ENCODE peak calls at places on chromosomes 3 and 15, in seven cellular contexts. One of them, this sample, is unnamed.

GRCh38 chr3:84965141-84965540 is 6.4 kb downstream of the CADM2 start:
- DNase-seq in fibroblast of the aortic adventitia: no peak
- DNase-seq in left ventricle myocardium inferior: no peak
- DNase-seq in cardiac muscle cell: peak; percentile 0
- DNase-seq in fibroblast of lung: no peak
- DNase-seq in astrocyte: no peak
- DNase-seq in fibroblast of pulmonary artery: peak; percentile 0
- DNase-seq in this sample: peak; percentile 89

GRCh38 chr15:40595773-40596172 is 1.7 kb downstream of the KNL1 start:
- DNase-seq in cardiac muscle cell: peak; percentile 1
- DNase-seq in fibroblast of lung: no peak
- DNase-seq in fibroblast of pulmonary artery: no peak
- DNase-seq in left ventricle myocardium inferior: no peak
- DNase-seq in astrocyte: no peak
- DNase-seq in fibroblast of the aortic adventitia: no peak
- DNase-seq in this sample: peak; percentile 2

GRCh38 chr3:177928156-177928555 is 608.1 kb upstream of the KCNMB2 start:
- DNase-seq in fibroblast of lung: peak; percentile 82
- DNase-seq in astrocyte: peak; percentile 72
- DNase-seq in cardiac muscle cell: no peak
- DNase-seq in fibroblast of pulmonary artery: peak; percentile 48
- DNase-seq in left ventricle myocardium inferior: no peak
- DNase-seq in fibroblast of the aortic adventitia: peak; percentile 90
- DNase-seq in this sample: peak; percentile 48

GRCh38 chr15:66761723-66762595 is 59.9 kb downstream of the SMAD6 start:
- DNase-seq in fibroblast of the aortic adventitia: peak; percentile 63
- DNase-seq in cardiac muscle cell: peak; percentile 57
- DNase-seq in astrocyte: peak; percentile 45
- DNase-seq in fibroblast of pulmonary artery: peak; percentile 50
- DNase-seq in fibroblast of lung: no peak
- DNase-seq in left ventricle myocardium inferior: peak; percentile 8
- DNase-seq in this sample: peak; percentile 58

GRCh38 chr3:48662753-48663488 is at the start of gene CELSR3:
- DNase-seq in fibroblast of lung: peak; percentile 94
- DNase-seq in left ventricle myocardium inferior: peak; percentile 33
- DNase-seq in fibroblast of the aortic adventitia: peak; percentile 92
- DNase-seq in cardiac muscle cell: peak; percentile 96
- DNase-seq in astrocyte: peak; percentile 84
- DNase-seq in fibroblast of pulmonary artery: peak; percentile 92
- DNase-seq in this sample: peak; percentile 95

GRCh38 chr3:27720899-27721716 is 1.0 kb downstream of the EOMES start:
- DNase-seq in left ventricle myocardium inferior: no peak
- DNase-seq in astrocyte: no peak
- DNase-seq in fibroblast of lung: no peak
- DNase-seq in fibroblast of pulmonary artery: no peak
- DNase-seq in fibroblast of the aortic adventitia: no peak
- DNase-seq in cardiac muscle cell: no peak
- DNase-seq in this sample: no peak

GRCh38 chr3:181327349-181327748 is 337.8 kb upstream of the DNAJC19 start:
- DNase-seq in fibroblast of the aortic adventitia: no peak
- DNase-seq in astrocyte: no peak
- DNase-seq in fibroblast of lung: no peak
- DNase-seq in cardiac muscle cell: no peak
- DNase-seq in left ventricle myocardium inferior: no peak
- DNase-seq in fibroblast of pulmonary artery: no peak
- DNase-seq in this sample: no peak

GRCh38 chr3:120182613-120183524 is 88.6 kb upstream of the GSK3B start:
- DNase-seq in fibroblast of the aortic adventitia: peak; percentile 76
- DNase-seq in fibroblast of lung: peak; percentile 73
- DNase-seq in left ventricle myocardium inferior: no peak
- DNase-seq in fibroblast of pulmonary artery: peak; percentile 78
- DNase-seq in cardiac muscle cell: peak; percentile 71
- DNase-seq in astrocyte: no peak
- DNase-seq in this sample: peak; percentile 75

GRCh38 chr3:32945136-32945535 is 6.3 kb upstream of the CCR4 start:
- DNase-seq in cardiac muscle cell: no peak
- DNase-seq in astrocyte: peak; percentile 40
- DNase-seq in fibroblast of lung: no peak
- DNase-seq in left ventricle myocardium inferior: no peak
- DNase-seq in fibroblast of pulmonary artery: peak; percentile 7
- DNase-seq in fibroblast of the aortic adventitia: no peak
- DNase-seq in this sample: no peak

GRCh38 chr15:100765458-100766224 is 114.0 kb upstream of the ALDH1A3 start:
- DNase-seq in fibroblast of lung: no peak
- DNase-seq in fibroblast of pulmonary artery: no peak
- DNase-seq in cardiac muscle cell: no peak
- DNase-seq in fibroblast of the aortic adventitia: no peak
- DNase-seq in astrocyte: no peak
- DNase-seq in left ventricle myocardium inferior: no peak
- DNase-seq in this sample: no peak

GRCh38 chr3:39290255-39290654 is 10.4 kb upstream of the CX3CR1 start:
- DNase-seq in astrocyte: no peak
- DNase-seq in fibroblast of the aortic adventitia: peak; percentile 9
- DNase-seq in fibroblast of lung: no peak
- DNase-seq in left ventricle myocardium inferior: no peak
- DNase-seq in fibroblast of pulmonary artery: peak; percentile 7
- DNase-seq in cardiac muscle cell: no peak
- DNase-seq in this sample: peak; percentile 23

GRCh38 chr3:42220436-42220835 is 45.5 kb downstream of the CCK start:
- DNase-seq in left ventricle myocardium inferior: no peak
- DNase-seq in astrocyte: no peak
- DNase-seq in fibroblast of pulmonary artery: no peak
- DNase-seq in cardiac muscle cell: no peak
- DNase-seq in fibroblast of the aortic adventitia: no peak
- DNase-seq in fibroblast of lung: no peak
- DNase-seq in this sample: no peak

GRCh38 chr3:37693791-37694194 is 167.9 kb upstream of the CTDSPL start:
- DNase-seq in left ventricle myocardium inferior: no peak
- DNase-seq in astrocyte: no peak
- DNase-seq in cardiac muscle cell: no peak
- DNase-seq in fibroblast of pulmonary artery: no peak
- DNase-seq in fibroblast of the aortic adventitia: no peak
- DNase-seq in fibroblast of lung: no peak
- DNase-seq in this sample: no peak

GRCh38 chr3:194993896-194994295 is 277.1 kb downstream of the XXYLT1 start:
- DNase-seq in left ventricle myocardium inferior: no peak
- DNase-seq in fibroblast of pulmonary artery: no peak
- DNase-seq in fibroblast of lung: no peak
- DNase-seq in astrocyte: no peak
- DNase-seq in fibroblast of the aortic adventitia: no peak
- DNase-seq in cardiac muscle cell: no peak
- DNase-seq in this sample: no peak

GRCh38 chr3:149479621-149480325 is 5.3 kb downstream of the TM4SF4 start:
- DNase-seq in fibroblast of pulmonary artery: peak; percentile 65
- DNase-seq in astrocyte: peak; percentile 75
- DNase-seq in left ventricle myocardium inferior: no peak
- DNase-seq in cardiac muscle cell: peak; percentile 72
- DNase-seq in fibroblast of the aortic adventitia: peak; percentile 79
- DNase-seq in fibroblast of lung: no peak
- DNase-seq in this sample: peak; percentile 42

GRCh38 chr15:62389887-62390792 is 225.1 kb upstream of the C2CD4B start:
- DNase-seq in fibroblast of lung: peak; percentile 78
- DNase-seq in astrocyte: peak; percentile 68
- DNase-seq in cardiac muscle cell: peak; percentile 82
- DNase-seq in fibroblast of the aortic adventitia: peak; percentile 69
- DNase-seq in fibroblast of pulmonary artery: peak; percentile 77
- DNase-seq in left ventricle myocardium inferior: peak; percentile 72
- DNase-seq in this sample: peak; percentile 79

GRCh38 chr15:81301385-81301784 is 22.6 kb downstream of the STARD5 start:
- DNase-seq in fibroblast of pulmonary artery: no peak
- DNase-seq in fibroblast of the aortic adventitia: no peak
- DNase-seq in left ventricle myocardium inferior: no peak
- DNase-seq in cardiac muscle cell: no peak
- DNase-seq in fibroblast of lung: no peak
- DNase-seq in astrocyte: no peak
- DNase-seq in this sample: no peak

GRCh38 chr3:27289769-27290413 is 79.3 kb downstream of the NEK10 start:
- DNase-seq in fibroblast of the aortic adventitia: peak; percentile 70
- DNase-seq in cardiac muscle cell: no peak
- DNase-seq in fibroblast of pulmonary artery: peak; percentile 15
- DNase-seq in astrocyte: peak; percentile 39
- DNase-seq in fibroblast of lung: peak; percentile 70
- DNase-seq in left ventricle myocardium inferior: no peak
- DNase-seq in this sample: peak; percentile 34

GRCh38 chr3:81581966-81582599 is 179.4 kb downstream of the GBE1 start:
- DNase-seq in fibroblast of the aortic adventitia: peak; percentile 51
- DNase-seq in fibroblast of pulmonary artery: peak; percentile 63
- DNase-seq in left ventricle myocardium inferior: no peak
- DNase-seq in cardiac muscle cell: peak; percentile 62
- DNase-seq in astrocyte: peak; percentile 12
- DNase-seq in fibroblast of lung: peak; percentile 62
- DNase-seq in this sample: peak; percentile 75

GRCh38 chr3:46926039-46926438 is 48.5 kb downstream of the PTH1R start:
- DNase-seq in fibroblast of pulmonary artery: peak; percentile 66
- DNase-seq in cardiac muscle cell: peak; percentile 36
- DNase-seq in fibroblast of the aortic adventitia: peak; percentile 55
- DNase-seq in astrocyte: peak; percentile 75
- DNase-seq in fibroblast of lung: peak; percentile 79
- DNase-seq in left ventricle myocardium inferior: no peak
- DNase-seq in this sample: peak; percentile 88
- H3K4me3 ChIP-seq in fibroblast of pulmonary artery: no peak overlapping the region
- H3K4me3 ChIP-seq in cardiac muscle cell: no peak overlapping the region
- H3K4me3 ChIP-seq in fibroblast of the aortic adventitia: no peak overlapping the region
- H3K4me3 ChIP-seq in astrocyte: no peak overlapping the region
- H3K4me3 ChIP-seq in fibroblast of lung: no peak overlapping the region
- H3K4me3 ChIP-seq in left ventricle myocardium inferior: no peak overlapping the region
- H3K4me3 ChIP-seq in this sample: no peak overlapping the region

DNA sequence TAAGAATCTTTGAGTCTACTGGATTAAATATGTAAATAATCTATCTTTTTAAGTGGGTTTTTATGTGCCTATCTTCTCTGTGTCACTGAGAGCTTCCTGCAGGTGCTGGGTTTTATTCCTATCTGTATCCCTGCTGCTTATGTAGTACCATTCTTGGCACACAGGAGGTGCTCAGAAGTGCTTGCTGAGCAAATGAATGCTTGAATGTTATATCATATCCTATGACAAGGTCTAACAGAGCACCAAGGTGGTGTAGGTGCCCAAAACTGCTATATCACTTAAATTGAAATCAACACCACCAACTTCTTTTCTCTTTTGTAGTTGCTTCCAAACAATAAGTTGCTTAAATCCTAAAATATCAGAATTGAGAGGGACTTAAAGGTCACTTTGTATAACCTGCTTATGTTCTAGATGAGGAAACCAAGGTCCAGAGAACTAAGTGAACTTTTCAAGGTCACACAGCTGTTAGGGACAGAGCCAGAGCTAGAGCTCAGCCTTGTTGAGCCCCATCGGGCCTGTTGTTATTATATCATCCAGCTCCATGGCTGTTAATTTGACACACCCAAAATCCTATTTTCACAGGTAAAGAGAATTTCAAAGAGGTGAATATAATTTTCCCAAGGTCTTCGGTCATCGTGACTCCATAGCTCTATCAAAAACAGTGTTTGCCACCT is 46.0 kb downstream of the CCNL1 start:
- DNase-seq in left ventricle myocardium inferior: no peak
- DNase-seq in fibroblast of lung: no peak
- DNase-seq in fibroblast of the aortic adventitia: no peak
- DNase-seq in cardiac muscle cell: no peak
- DNase-seq in fibroblast of pulmonary artery: no peak
- DNase-seq in astrocyte: no peak
- DNase-seq in this sample: no peak
- TF ChIP-seq CTCF in left ventricle myocardium inferior: no peak
- TF ChIP-seq CTCF in fibroblast of lung: no peak
- TF ChIP-seq CTCF in fibroblast of the aortic adventitia: no peak
- TF ChIP-seq CTCF in cardiac muscle cell: peak; percentile 3
- TF ChIP-seq CTCF in fibroblast of pulmonary artery: no peak
- TF ChIP-seq CTCF in astrocyte: no peak
- TF ChIP-seq CTCF in this sample: peak; percentile 19

DNA sequence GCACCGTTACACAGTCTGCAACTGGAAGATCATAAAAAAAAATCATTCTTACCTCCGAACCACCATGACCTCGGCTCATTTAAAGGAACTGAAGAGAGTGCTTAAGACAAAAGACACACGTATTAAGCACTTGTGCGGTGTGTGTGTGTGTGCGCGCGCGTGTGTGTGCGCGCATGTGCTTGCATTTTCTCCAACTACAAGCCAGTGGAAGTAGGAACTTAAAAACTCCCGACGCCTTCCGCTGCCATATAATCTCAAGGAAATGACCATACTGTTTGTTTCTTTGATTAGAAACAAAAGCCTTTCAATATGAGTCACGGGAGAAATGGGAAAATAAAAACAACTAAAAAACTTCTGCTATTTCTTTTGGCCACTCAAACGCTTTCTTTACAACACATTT is 32.4 kb downstream of the FRMD4B start:
- DNase-seq in astrocyte: no peak
- DNase-seq in fibroblast of pulmonary artery: peak; percentile 59
- DNase-seq in left ventricle myocardium inferior: peak; percentile 33
- DNase-seq in fibroblast of the aortic adventitia: no peak
- DNase-seq in fibroblast of lung: no peak
- DNase-seq in cardiac muscle cell: peak; percentile 46
- DNase-seq in this sample: no peak
- H3K4me3 ChIP-seq in astrocyte: no peak overlapping the region
- H3K4me3 ChIP-seq in fibroblast of pulmonary artery: no peak overlapping the region
- H3K4me3 ChIP-seq in left ventricle myocardium inferior: peak overlapping the region; percentile 59
- H3K4me3 ChIP-seq in fibroblast of the aortic adventitia: no peak overlapping the region
- H3K4me3 ChIP-seq in fibroblast of lung: no peak overlapping the region
- H3K4me3 ChIP-seq in cardiac muscle cell: no peak overlapping the region
- H3K4me3 ChIP-seq in this sample: no peak overlapping the region

GRCh38 chr15:87489902-87490301 is 766.6 kb downstream of the NTRK3 start:
- DNase-seq in fibroblast of lung: no peak
- DNase-seq in fibroblast of the aortic adventitia: no peak
- DNase-seq in cardiac muscle cell: no peak
- DNase-seq in astrocyte: no peak
- DNase-seq in left ventricle myocardium inferior: no peak
- DNase-seq in fibroblast of pulmonary artery: no peak
- DNase-seq in this sample: no peak

GRCh38 chr15:87492321-87492720 is 764.2 kb downstream of the NTRK3 start:
- DNase-seq in left ventricle myocardium inferior: no peak
- DNase-seq in fibroblast of lung: no peak
- DNase-seq in astrocyte: peak; percentile 49
- DNase-seq in fibroblast of pulmonary artery: no peak
- DNase-seq in fibroblast of the aortic adventitia: peak; percentile 10
- DNase-seq in cardiac muscle cell: no peak
- DNase-seq in this sample: peak; percentile 53

GRCh38 chr15:87496109-87496508 is 760.4 kb downstream of the NTRK3 start:
- DNase-seq in cardiac muscle cell: no peak
- DNase-seq in fibroblast of lung: no peak
- DNase-seq in left ventricle myocardium inferior: no peak
- DNase-seq in fibroblast of the aortic adventitia: no peak
- DNase-seq in fibroblast of pulmonary artery: no peak
- DNase-seq in astrocyte: no peak
- DNase-seq in this sample: no peak

GRCh38 chr15:87496795-87497194 is 759.7 kb downstream of the NTRK3 start:
- DNase-seq in left ventricle myocardium inferior: no peak
- DNase-seq in fibroblast of pulmonary artery: no peak
- DNase-seq in fibroblast of lung: no peak
- DNase-seq in astrocyte: no peak
- DNase-seq in fibroblast of the aortic adventitia: peak; percentile 12
- DNase-seq in cardiac muscle cell: no peak
- DNase-seq in this sample: no peak

DNA sequence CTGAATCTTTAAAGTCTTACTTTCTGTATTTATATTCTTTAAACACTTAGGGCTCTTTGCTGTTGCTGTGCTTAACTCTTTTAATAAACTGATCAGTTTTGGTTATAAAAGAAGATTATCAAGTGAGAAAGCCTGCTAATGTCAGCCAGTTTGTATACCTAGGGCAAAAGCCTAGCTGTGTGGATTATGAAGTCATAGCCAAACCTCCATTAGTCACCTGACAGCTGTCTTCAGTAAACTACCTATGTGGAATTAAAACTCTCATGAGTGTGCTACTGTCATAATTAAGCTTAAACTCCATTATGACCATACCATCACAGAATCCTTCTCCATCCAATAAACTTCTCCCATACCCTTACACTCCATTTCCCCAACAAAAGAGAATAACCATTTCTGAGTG is 762.7 kb downstream of the NTRK3 start:
- DNase-seq in fibroblast of pulmonary artery: no peak
- DNase-seq in astrocyte: no peak
- DNase-seq in fibroblast of the aortic adventitia: no peak
- DNase-seq in fibroblast of lung: no peak
- DNase-seq in cardiac muscle cell: no peak
- DNase-seq in left ventricle myocardium inferior: no peak
- DNase-seq in this sample: no peak
- TF ChIP-seq CTCF in fibroblast of pulmonary artery: no peak
- TF ChIP-seq CTCF in astrocyte: no peak
- TF ChIP-seq CTCF in fibroblast of the aortic adventitia: no peak
- TF ChIP-seq CTCF in fibroblast of lung: no peak
- TF ChIP-seq CTCF in cardiac muscle cell: no peak
- TF ChIP-seq CTCF in left ventricle myocardium inferior: no peak
- TF ChIP-seq CTCF in this sample: no peak

This sample was measured in choroid plexus epithelial cell.